ENCODE peak calls at places on chromosome 21, in six cellular contexts. A is GM23338, U is HFF-Myc, G is esophagus squamous epithelium, E is heart left ventricle, Z is neural progenitor cell. R is an unnamed sample.

GRCh38 chr21:38284221-38284620 is 27.4 kb downstream of the KCNJ15 start:
- DNase-seq in A (no peak), U (no peak), G (no peak), E (no peak), Z (no peak), R (no peak)

GRCh38 chr21:43609501-43610340 is 49.6 kb downstream of the HSF2BP start:
- DNase-seq in A (no peak), U (no peak), G (no peak), E (no peak), Z (no peak), R (no peak)

GRCh38 chr21:16634522-16634914 is 878.3 kb upstream of the CXADR start:
- DNase-seq in A (peak), U (no peak), G (no peak), E (no peak), Z (no peak), R (no peak)

GRCh38 chr21:15029077-15029476 is 35.7 kb downstream of the NRIP1 start:
- DNase-seq in A (no peak), U (no peak), G (no peak), E (no peak), Z (no peak), R (no peak)

GRCh38 chr21:46028547-46029200 is 47.1 kb downstream of the COL6A1 start:
- DNase-seq in A (no peak), U (no peak), G (no peak), E (no peak), Z (no peak), R (no peak)

GRCh38 chr21:31326478-31327247 is 17.4 kb downstream of the TIAM1 start:
- DNase-seq in A (no peak), U (no peak), G (no peak), E (no peak), Z (no peak), R (no peak)

GRCh38 chr21:38669186-38669585 is 136.5 kb upstream of the ETS2 start:
- DNase-seq in A (peak), U (no peak), G (no peak), E (no peak), Z (peak), R (no peak)

GRCh38 chr21:17454315-17455027 is 58.4 kb upstream of the CXADR start:
- DNase-seq in A (peak), U (peak), G (no peak), E (peak), Z (peak), R (peak)

GRCh38 chr21:45991606-45992301 is 10.2 kb downstream of the COL6A1 start:
- DNase-seq in A (no peak), U (no peak), G (no peak), E (peak), Z (no peak), R (peak)

GRCh38 chr21:29376556-29376955 is 77.8 kb downstream of the BACH1 start:
- DNase-seq in A (peak), U (peak), G (no peak), E (peak), Z (peak), R (no peak)

GRCh38 chr21:17463441-17463840 is 49.4 kb upstream of the CXADR start:
- DNase-seq in A (no peak), U (peak), G (no peak), E (peak), Z (peak), R (no peak)

GRCh38 chr21:17491716-17492414 is 21.0 kb upstream of the CXADR start:
- DNase-seq in A (no peak), U (peak), G (no peak), E (peak), Z (no peak), R (no peak)

GRCh38 chr21:38849776-38850175 is 44.0 kb downstream of the ETS2 start:
- DNase-seq in A (no peak), U (no peak), G (no peak), E (peak), Z (no peak), R (no peak)

GRCh38 chr21:29677326-29677725 is 262.5 kb downstream of the GRIK1 start:
- DNase-seq in A (no peak), U (no peak), G (no peak), E (no peak), Z (no peak), R (no peak)

GRCh38 chr21:21096956-21097355 is 98.7 kb downstream of the NCAM2 start:
- DNase-seq in A (no peak), U (no peak), G (no peak), E (no peak), Z (no peak), R (no peak)

GRCh38 chr21:21097425-21097824 is 99.2 kb downstream of the NCAM2 start:
- DNase-seq in A (no peak), U (no peak), G (no peak), E (no peak), Z (no peak), R (no peak)

GRCh38 chr21:21103692-21104091 is 105.5 kb downstream of the NCAM2 start:
- DNase-seq in A (no peak), U (no peak), G (no peak), E (no peak), Z (no peak), R (no peak)

GRCh38 chr21:21101911-21102310 is 103.7 kb downstream of the NCAM2 start:
- DNase-seq in A (peak), U (no peak), G (no peak), E (no peak), Z (peak), R (no peak)

GRCh38 chr21:21102874-21103273 is 104.7 kb downstream of the NCAM2 start:
- DNase-seq in A (no peak), U (no peak), G (no peak), E (no peak), Z (no peak), R (no peak)
- H3K4me3 ChIP-seq in A (no peak), U (no peak), G (no peak), E (no peak), Z (no peak), R (no peak)

GRCh38 chr21:35730325-35730724 is 330.0 kb downstream of the SETD4 start:
- DNase-seq in A (peak), U (no peak), G (no peak), E (no peak), Z (no peak), R (no peak)
- TF ChIP-seq CTCF in A (peak), U (no peak), G (no peak), E (no peak), Z (peak), R (no peak)

GRCh38 chr21:41764558-41765392 is 2.1 kb downstream of the RIPK4 start:
- DNase-seq in A (no peak), U (no peak), G (no peak), E (no peak), Z (no peak), R (no peak)
- H3K4me3 ChIP-seq in A (no peak), U (no peak), G (peak), E (no peak), Z (no peak), R (no peak)

GRCh38 chr21:33308586-33309490 is 15.9 kb upstream of the IFNAR1 start:
- DNase-seq in A (no peak), U (peak), G (no peak), E (no peak), Z (no peak), R (no peak)
- TF ChIP-seq CTCF in A (peak), U (no peak), G (no peak), E (no peak), Z (no peak), R (no peak)

GRCh38 chr21:42495027-42495426 is 997 bp downstream of the RSPH1 start:
- DNase-seq in A (no peak), U (no peak), G (no peak), E (no peak), Z (no peak), R (no peak)
- H3K4me3 ChIP-seq in A (peak), U (no peak), G (no peak), E (no peak), Z (no peak), R (no peak)

GRCh38 chr21:23020969-23021368 is 2022.8 kb downstream of the NCAM2 start:
- DNase-seq in A (no peak), U (no peak), G (no peak), E (no peak), Z (no peak), R (no peak)

GRCh38 chr21:23014021-23014420 is 2015.8 kb downstream of the NCAM2 start:
- DNase-seq in A (no peak), U (no peak), G (no peak), E (no peak), Z (no peak), R (no peak)

GRCh38 chr21:23017989-23018388 is 2019.8 kb downstream of the NCAM2 start:
- DNase-seq in A (no peak), U (no peak), G (no peak), E (no peak), Z (no peak), R (no peak)

GRCh38 chr21:23021481-23021880 is 2023.3 kb downstream of the NCAM2 start:
- DNase-seq in A (no peak), U (no peak), G (no peak), E (no peak), Z (no peak), R (no peak)

DNA sequence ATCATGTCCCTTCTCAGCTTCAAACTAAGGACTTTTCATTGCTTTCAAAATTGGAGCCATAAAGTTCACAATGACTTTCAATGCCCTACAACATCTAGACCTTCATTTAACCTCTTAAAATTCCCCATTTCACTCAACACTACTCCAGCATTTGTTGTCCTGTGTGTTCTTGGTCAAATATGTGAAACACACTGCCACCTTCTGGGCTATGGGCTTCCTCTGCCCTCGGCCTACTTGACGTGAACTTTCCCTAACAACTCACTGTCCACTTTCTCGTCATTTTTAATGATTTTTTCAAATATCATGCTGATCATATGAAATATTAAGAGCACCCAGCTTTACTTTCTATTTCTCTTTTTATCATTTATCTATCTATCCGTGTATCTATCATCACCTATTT is 2018.4 kb downstream of the NCAM2 start:
- DNase-seq in A (peak), U (no peak), G (no peak), E (no peak), Z (peak), R (no peak)
- TF ChIP-seq CTCF in A (peak), U (no peak), G (no peak), E (no peak), Z (peak), R (no peak)

GRCh38 chr21:44867999-44868700 is 5.3 kb downstream of the PTTG1IP start:
- DNase-seq in A (no peak), U (no peak), G (no peak), E (no peak), Z (no peak), R (no peak)

GRCh38 chr21:44867464-44867863 is 6.0 kb downstream of the PTTG1IP start:
- DNase-seq in A (no peak), U (no peak), G (no peak), E (no peak), Z (no peak), R (no peak)

GRCh38 chr21:44862869-44863685 is 10.4 kb downstream of the PTTG1IP start:
- DNase-seq in A (no peak), U (no peak), G (no peak), E (no peak), Z (no peak), R (no peak)

GRCh38 chr21:44866780-44867179 is 6.7 kb downstream of the PTTG1IP start:
- DNase-seq in A (no peak), U (no peak), G (no peak), E (peak), Z (no peak), R (no peak)

DNA sequence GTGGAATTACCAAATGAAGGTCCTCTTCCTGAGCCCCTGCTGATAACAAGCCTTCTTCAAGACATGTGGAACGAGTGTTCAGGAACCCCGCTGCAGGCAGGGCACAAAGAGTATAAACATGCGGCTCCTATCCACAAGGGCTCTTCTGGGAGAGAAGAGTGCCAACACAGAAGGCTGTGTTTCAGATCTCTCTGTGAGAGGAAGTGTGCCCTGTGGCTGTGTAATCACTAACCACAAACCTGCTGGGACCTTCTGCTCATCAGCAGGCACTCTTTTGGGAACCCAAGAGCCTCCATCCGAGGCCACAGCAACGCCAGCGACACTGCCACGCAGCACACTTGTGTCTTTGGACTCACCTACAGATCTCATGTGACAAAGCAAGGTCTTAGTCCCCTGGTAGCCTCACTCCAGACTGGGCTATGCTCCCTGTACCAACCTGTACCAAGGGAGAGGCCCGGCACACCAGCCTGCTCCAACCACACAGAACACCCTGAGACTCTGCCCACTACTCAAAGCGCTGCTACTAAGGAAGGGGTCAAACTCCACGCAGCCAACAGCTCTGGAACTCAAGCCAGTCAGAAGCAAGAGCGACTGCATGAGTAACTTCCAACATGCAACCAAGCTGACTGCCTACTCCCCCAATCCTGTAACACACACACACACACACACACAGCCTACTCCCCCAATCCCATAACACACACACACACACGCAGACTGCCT is 7.8 kb downstream of the PTTG1IP start:
- DNase-seq in A (no peak), U (no peak), G (no peak), E (peak), Z (no peak), R (no peak)
- H3K4me3 ChIP-seq in A (no peak), U (no peak), G (no peak), E (no peak), Z (no peak), R (no peak)